ENCODE peak calls at places on chromosomes 5 and 9, in four cellular contexts. H is HL-60, Q is GM12878, C is K562. Z is an unnamed sample.

GRCh38 chr9:81685763-81686613 is 3.4 kb downstream of the TLE1 start:
- DNase-seq in Q (no peak), H (no peak), C (no peak), Z (no peak)

GRCh38 chr9:127919253-127919815 is 2.5 kb upstream of the ST6GALNAC4 start:
- DNase-seq in H (peak), C (peak), Q (no peak), Z (no peak)

GRCh38 chr9:13845460-13845859 is 468.5 kb downstream of the NFIB start:
- DNase-seq in C (no peak), H (no peak), Q (no peak), Z (no peak)

GRCh38 chr5:151150484-151151262 is 6.9 kb downstream of the ANXA6 start:
- DNase-seq in Q (peak), H (peak), C (no peak), Z (peak)

GRCh38 chr5:1473746-1474145 is 28.5 kb upstream of the SLC6A3 start:
- DNase-seq in Q (no peak), H (no peak), C (no peak), Z (no peak)

GRCh38 chr9:93896496-93897033 is 58.6 kb downstream of the BARX1 start:
- DNase-seq in C (no peak), H (no peak), Q (no peak), Z (no peak)

GRCh38 chr5:54701179-54701578 is 183.6 kb downstream of the SNX18 start:
- DNase-seq in H (no peak), Q (no peak), C (no peak), Z (no peak)

GRCh38 chr9:100554935-100555401 is 22.9 kb upstream of the CAVIN4 start:
- DNase-seq in C (no peak), H (no peak), Q (no peak), Z (no peak)

GRCh38 chr5:151565971-151566370 is 25.2 kb downstream of the FAT2 start:
- DNase-seq in C (no peak), Q (no peak), H (no peak), Z (no peak)

GRCh38 chr5:136769900-136770684 is 404.7 kb upstream of the TRPC7 start:
- DNase-seq in C (peak), H (peak), Q (no peak), Z (peak)

GRCh38 chr5:89878140-89878570 is 531.4 kb downstream of the CETN3 start:
- DNase-seq in C (no peak), Q (no peak), H (no peak), Z (no peak)

GRCh38 chr9:15389173-15389572 is 33.5 kb upstream of the SNAPC3 start:
- DNase-seq in H (no peak), C (no peak), Q (no peak), Z (no peak)

GRCh38 chr5:72647806-72648205 is 140.6 kb upstream of the ZNF366 start:
- DNase-seq in Q (no peak), C (no peak), H (no peak), Z (no peak)

GRCh38 chr9:125888220-125888619 is 141.0 kb downstream of the PBX3 start:
- DNase-seq in Q (no peak), H (no peak), C (no peak), Z (no peak)

GRCh38 chr9:124771867-124772621 is 933 bp upstream of the NR6A1 start:
- DNase-seq in Q (no peak), H (peak), C (peak), Z (no peak)

GRCh38 chr5:91383956-91384300 is 811 bp upstream of the ARRDC3 start:
- DNase-seq in Q (peak), C (no peak), H (peak), Z (no peak)

GRCh38 chr5:109907751-109908150 is 218.0 kb downstream of the MAN2A1 start:
- DNase-seq in H (no peak), Q (no peak), C (no peak), Z (no peak)

GRCh38 chr9:123131258-123131657 is 97.8 kb downstream of the GPR21 start:
- DNase-seq in C (no peak), H (no peak), Q (no peak), Z (no peak)

GRCh38 chr9:98962181-98962560 is 18.5 kb downstream of the COL15A1 start:
- DNase-seq in Q (no peak), H (no peak), C (no peak), Z (no peak)

GRCh38 chr5:33423018-33423630 is 17.6 kb upstream of the TARS1 start:
- DNase-seq in C (no peak), Q (no peak), H (no peak), Z (no peak)

GRCh38 chr5:171776747-171777419 is 8.7 kb upstream of the SMIM23 start:
- DNase-seq in C (no peak), H (no peak), Q (no peak), Z (no peak)
- TF ChIP-seq SPI1 in C (no peak), H (no peak), Q (no peak), Z (no peak)

GRCh38 chr9:28774433-28775029 is 1201.2 kb upstream of the C9orf72 start:
- DNase-seq in H (no peak), Q (no peak), C (no peak), Z (no peak)
- TF ChIP-seq SPI1 in H (no peak), Q (no peak), C (no peak), Z (no peak)

GRCh38 chr5:101212942-101213514 is 309.9 kb upstream of the ST8SIA4 start:
- DNase-seq in H (no peak), C (no peak), Q (no peak), Z (no peak)
- TF ChIP-seq SPI1 in H (no peak), C (no peak), Q (no peak), Z (no peak)

GRCh38 chr9:121218357-121219027 is 16.8 kb upstream of the RAB14 start:
- DNase-seq in H (no peak), Q (no peak), C (no peak), Z (no peak)
- TF ChIP-seq SPI1 in H (no peak), Q (no peak), C (no peak), Z (no peak)

GRCh38 chr5:61966991-61967390 is 339.0 kb upstream of the KIF2A start:
- DNase-seq in H (no peak), C (no peak), Q (no peak), Z (no peak)
- TF ChIP-seq SPI1 in H (no peak), C (no peak), Q (no peak), Z (no peak)

GRCh38 chr5:95988094-95988493 is 26.4 kb upstream of the ELL2 start:
- DNase-seq in H (no peak), C (no peak), Q (no peak), Z (no peak)
- TF ChIP-seq SPI1 in H (no peak), C (no peak), Q (no peak), Z (no peak)

GRCh38 chr5:149702953-149703646 is 27.0 kb upstream of the PPARGC1B start:
- DNase-seq in C (peak), H (no peak), Q (no peak), Z (no peak)
- TF ChIP-seq SPI1 in C (no peak), H (no peak), Q (no peak), Z (no peak)

GRCh38 chr5:145222622-145223021 is 612.5 kb downstream of the PRELID2 start:
- DNase-seq in C (no peak), Q (no peak), H (no peak), Z (no peak)
- TF ChIP-seq SPI1 in C (no peak), Q (no peak), H (no peak), Z (no peak)